ENCODE peak calls at places on chromosomes 1 and 21, in four cellular contexts. H, N, I and B are unnamed samples.

GRCh38 chr1:163897401-163898169 is 575.8 kb downstream of the NUF2 start:
- DNase-seq in H (no peak), N (no peak), I (no peak), B (peak)

GRCh38 chr21:37796011-37796410 is 120.2 kb downstream of the KCNJ6 start:
- DNase-seq in H (no peak), N (no peak), I (no peak), B (no peak)

GRCh38 chr1:6630027-6630426 is 5.4 kb downstream of the THAP3 start:
- DNase-seq in H (no peak), N (no peak), I (no peak), B (no peak)

GRCh38 chr1:115069626-115070308 is 19.5 kb downstream of the TSPAN2 start:
- DNase-seq in H (no peak), N (no peak), I (no peak), B (no peak)

GRCh38 chr1:243396876-243397275 is 141.0 kb downstream of the SDCCAG8 start:
- DNase-seq in H (no peak), N (no peak), I (no peak), B (no peak)

GRCh38 chr1:54376085-54377039 is 29.8 kb downstream of the SSBP3 start:
- DNase-seq in H (peak), N (peak), I (peak), B (no peak)

GRCh38 chr1:55981015-55981635 is 598.2 kb downstream of the PLPP3 start:
- DNase-seq in H (no peak), N (no peak), I (no peak), B (no peak)

GRCh38 chr1:228853191-228853590 is 117.9 kb downstream of the RHOU start:
- DNase-seq in H (no peak), N (no peak), I (no peak), B (no peak)

GRCh38 chr1:109579044-109579443 is 30.6 kb downstream of the GNAI3 start:
- DNase-seq in H (no peak), N (no peak), I (no peak), B (no peak)

GRCh38 chr1:160308451-160309182 is 23.7 kb upstream of the PEX19 start:
- DNase-seq in H (no peak), N (no peak), I (no peak), B (no peak)

GRCh38 chr1:100799548-100799947 is 80.0 kb downstream of the VCAM1 start:
- DNase-seq in H (no peak), N (no peak), I (no peak), B (no peak)

GRCh38 chr1:165755393-165756010 is 13.2 kb downstream of the TMCO1 start:
- DNase-seq in H (no peak), N (no peak), I (no peak), B (no peak)

GRCh38 chr1:115266729-115267421 is 71.2 kb downstream of the NGF start:
- DNase-seq in H (no peak), N (no peak), I (no peak), B (no peak)

GRCh38 chr1:232166942-232167341 is 463.0 kb downstream of the SIPA1L2 start:
- DNase-seq in H (no peak), N (no peak), I (no peak), B (no peak)

GRCh38 chr1:233635765-233636502 is 22.0 kb downstream of the KCNK1 start:
- DNase-seq in H (peak), N (no peak), I (no peak), B (no peak)

GRCh38 chr1:227938911-227939790 is 8.6 kb downstream of the WNT9A start:
- DNase-seq in H (no peak), N (no peak), I (no peak), B (no peak)

GRCh38 chr1:38071530-38072266 is 25.1 kb upstream of the POU3F1 start:
- DNase-seq in H (peak), N (peak), I (no peak), B (peak)

GRCh38 chr1:21537932-21538630 is 28.9 kb downstream of the ALPL start:
- DNase-seq in H (no peak), N (peak), I (no peak), B (no peak)

GRCh38 chr1:41109316-41110263 is 88.1 kb upstream of the SLFNL1 start:
- DNase-seq in H (peak), N (peak), I (no peak), B (peak)

GRCh38 chr1:40665335-40666171 is at the start of gene RIMS3:
- DNase-seq in H (peak), N (peak), I (peak), B (peak)

GRCh38 chr1:67677925-67678324 is 7.1 kb upstream of the GADD45A start:
- DNase-seq in H (no peak), N (no peak), I (no peak), B (no peak)

DNA sequence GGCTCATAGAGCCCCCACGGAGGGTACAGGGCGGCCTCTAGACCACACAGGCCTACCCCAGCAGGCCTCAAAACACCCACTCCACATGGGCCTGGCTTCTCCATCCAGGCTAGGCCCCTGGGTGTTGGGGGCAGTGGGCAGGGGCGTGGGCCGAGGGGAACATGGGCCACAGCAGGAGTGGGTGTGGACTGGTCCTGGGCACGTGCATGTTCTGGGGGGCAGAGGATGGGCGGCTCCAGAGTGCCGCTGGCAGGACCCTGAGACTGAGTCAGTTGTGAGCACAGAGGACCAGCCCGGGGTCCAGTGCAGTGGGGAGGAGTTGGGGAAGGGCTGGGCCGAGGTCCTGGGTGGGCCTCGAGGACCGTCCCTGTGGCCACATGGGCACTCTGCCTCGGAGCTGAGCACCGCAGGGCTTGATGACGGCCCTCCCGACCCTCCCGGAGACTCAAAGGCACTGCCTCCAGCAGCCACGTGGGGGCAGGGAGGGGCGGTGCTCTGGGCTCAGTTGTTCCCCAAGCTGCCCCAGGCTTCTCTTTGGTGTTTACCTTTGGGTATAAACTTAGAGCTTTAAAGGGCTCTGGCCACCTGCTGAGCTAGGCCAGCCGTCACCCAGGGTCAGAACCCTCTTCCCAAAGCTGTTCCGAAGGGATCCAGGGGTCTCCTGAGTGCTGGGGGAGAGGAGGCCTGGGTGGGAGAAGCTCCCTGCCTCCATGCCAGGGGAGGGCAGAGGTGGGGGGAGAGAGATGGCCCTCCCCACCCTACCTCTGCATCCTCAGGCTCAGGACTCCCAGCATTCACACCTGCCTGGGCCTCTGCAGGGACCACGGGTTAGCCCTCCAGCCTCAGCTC is 79.9 kb downstream of the MORN1 start:
- DNase-seq in H (peak), N (peak), I (no peak), B (peak)
- TF ChIP-seq POLR2AphosphoS2 in H (no peak), N (no peak), I (no peak), B (no peak)

GRCh38 chr21:17440955-17441354 is 71.9 kb upstream of the CXADR start:
- DNase-seq in H (no peak), N (no peak), I (no peak), B (no peak)
- TF ChIP-seq POLR2AphosphoS2 in H (no peak), N (no peak), I (no peak), B (no peak)

GRCh38 chr1:157181258-157181657 is 43.1 kb upstream of the ETV3 start:
- DNase-seq in H (no peak), N (no peak), I (no peak), B (no peak)
- TF ChIP-seq POLR2AphosphoS2 in H (no peak), N (no peak), I (no peak), B (no peak)

DNA sequence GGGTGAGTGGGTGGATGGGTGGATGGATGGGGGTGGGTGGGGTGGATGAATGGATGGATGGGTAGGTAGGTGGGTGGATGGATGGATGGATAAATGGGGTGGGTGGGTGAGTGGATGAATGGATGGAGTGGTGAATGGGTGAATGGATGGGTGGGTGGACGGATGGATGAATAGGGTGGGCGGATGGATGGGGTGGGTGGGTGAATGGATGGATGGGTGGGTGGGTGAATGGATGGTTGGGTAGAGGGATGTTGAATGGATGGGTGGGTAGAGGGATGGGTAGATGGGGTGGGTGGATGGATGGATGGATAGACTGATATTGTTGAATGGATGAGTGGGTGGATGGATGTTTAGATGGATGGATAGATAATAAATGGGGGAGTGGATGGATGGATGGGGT is 26.9 kb upstream of the CCDC27 start:
- DNase-seq in H (no peak), N (no peak), I (no peak), B (no peak)
- TF ChIP-seq POLR2AphosphoS2 in H (no peak), N (no peak), I (no peak), B (no peak)

GRCh38 chr1:30773722-30774121 is 16.1 kb upstream of the LAPTM5 start:
- DNase-seq in H (no peak), N (no peak), I (no peak), B (no peak)

GRCh38 chr1:30776097-30777059 is 18.8 kb upstream of the LAPTM5 start:
- DNase-seq in H (no peak), N (no peak), I (no peak), B (no peak)

GRCh38 chr1:30774550-30775432 is 17.2 kb upstream of the LAPTM5 start:
- DNase-seq in H (no peak), N (no peak), I (no peak), B (no peak)

GRCh38 chr1:30777060-30777905 is 19.7 kb upstream of the LAPTM5 start:
- DNase-seq in H (no peak), N (no peak), I (no peak), B (no peak)

GRCh38 chr1:30775433-30775975 is 17.9 kb upstream of the LAPTM5 start:
- DNase-seq in H (no peak), N (no peak), I (no peak), B (no peak)
- TF ChIP-seq POLR2AphosphoS2 in H (no peak), N (no peak), I (no peak), B (no peak)

GRCh38 chr1:211358685-211359084 is 32.1 kb downstream of the TRAF5 start:
- DNase-seq in H (no peak), N (no peak), I (no peak), B (no peak)

GRCh38 chr1:211353562-211354212 is 27.1 kb downstream of the TRAF5 start:
- DNase-seq in H (no peak), N (no peak), I (no peak), B (no peak)

GRCh38 chr1:211355873-211356272 is 29.2 kb downstream of the TRAF5 start:
- DNase-seq in H (no peak), N (peak), I (no peak), B (no peak)

GRCh38 chr1:211359876-211360275 is 33.2 kb downstream of the TRAF5 start:
- DNase-seq in H (no peak), N (no peak), I (no peak), B (no peak)

DNA sequence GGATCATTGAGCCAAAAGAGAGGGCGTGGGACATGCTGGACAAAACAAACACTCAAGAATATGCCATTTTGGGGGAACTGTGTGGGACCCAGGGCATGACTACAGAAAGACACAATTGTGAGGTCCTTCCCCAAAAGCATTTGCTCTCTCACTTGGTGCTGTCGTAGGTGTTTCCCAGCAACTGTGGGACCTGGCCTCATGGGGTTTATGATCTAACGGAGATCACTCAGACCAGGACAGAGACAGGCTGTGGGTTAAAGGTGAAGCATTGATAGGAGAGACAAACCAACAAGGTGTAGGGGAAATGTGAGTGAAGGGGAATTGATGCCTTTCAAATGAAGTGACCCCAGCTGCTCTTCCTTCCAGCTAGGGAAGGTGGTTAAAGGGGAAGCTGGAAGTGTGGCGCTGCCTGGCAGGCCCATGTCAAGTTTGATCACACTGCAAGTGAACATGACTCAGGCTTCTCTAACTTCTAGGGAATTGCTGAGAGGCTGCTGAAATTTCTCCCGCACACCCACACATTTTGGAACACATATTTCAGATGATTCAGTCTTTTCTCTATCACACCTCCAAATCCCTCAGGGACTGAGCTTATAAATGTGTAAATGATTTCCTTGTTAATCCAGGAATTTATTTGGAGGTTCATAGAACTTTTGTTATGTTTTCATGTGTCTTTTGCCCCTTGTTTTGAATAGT is 30.2 kb downstream of the TRAF5 start:
- DNase-seq in H (no peak), N (no peak), I (no peak), B (no peak)
- TF ChIP-seq POLR2AphosphoS2 in H (no peak), N (no peak), I (no peak), B (no peak)

GRCh38 chr1:8063298-8064068 is 37.4 kb upstream of the ERRFI1 start:
- DNase-seq in H (no peak), N (no peak), I (no peak), B (no peak)

GRCh38 chr1:8062861-8063260 is 36.8 kb upstream of the ERRFI1 start:
- DNase-seq in H (no peak), N (no peak), I (no peak), B (no peak)

GRCh38 chr1:8061673-8062386 is 35.7 kb upstream of the ERRFI1 start:
- DNase-seq in H (no peak), N (no peak), I (no peak), B (no peak)

GRCh38 chr1:8059161-8059622 is 33.1 kb upstream of the ERRFI1 start:
- DNase-seq in H (no peak), N (no peak), I (no peak), B (no peak)

DNA sequence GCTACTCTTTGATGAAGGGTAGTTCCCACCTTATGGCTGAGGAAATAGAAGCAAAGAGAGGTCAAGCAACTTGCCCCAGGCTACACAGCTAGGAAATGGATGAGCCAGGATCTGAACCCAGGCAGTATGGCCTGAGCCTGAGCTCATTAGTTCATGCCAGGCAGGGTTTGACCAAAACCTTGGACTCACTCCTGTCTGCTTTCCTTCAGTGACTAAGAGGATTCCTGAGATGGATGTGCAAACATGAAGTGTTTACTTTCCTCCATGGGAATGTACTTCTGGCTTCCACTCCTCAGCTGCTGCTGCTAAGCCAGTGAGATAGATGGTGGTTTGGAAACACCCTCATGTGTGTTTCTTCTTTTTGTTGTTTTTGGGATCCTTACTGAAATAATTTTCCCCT is 35.1 kb upstream of the ERRFI1 start:
- DNase-seq in H (no peak), N (peak), I (no peak), B (peak)
- TF ChIP-seq POLR2AphosphoS2 in H (no peak), N (no peak), I (no peak), B (no peak)

GRCh38 chr1:112563341-112563740 is 54.6 kb downstream of the WNT2B start:
- DNase-seq in H (no peak), N (no peak), I (no peak), B (no peak)

GRCh38 chr1:112557385-112557784 is 48.6 kb downstream of the WNT2B start:
- DNase-seq in H (no peak), N (no peak), I (peak), B (peak)

DNA sequence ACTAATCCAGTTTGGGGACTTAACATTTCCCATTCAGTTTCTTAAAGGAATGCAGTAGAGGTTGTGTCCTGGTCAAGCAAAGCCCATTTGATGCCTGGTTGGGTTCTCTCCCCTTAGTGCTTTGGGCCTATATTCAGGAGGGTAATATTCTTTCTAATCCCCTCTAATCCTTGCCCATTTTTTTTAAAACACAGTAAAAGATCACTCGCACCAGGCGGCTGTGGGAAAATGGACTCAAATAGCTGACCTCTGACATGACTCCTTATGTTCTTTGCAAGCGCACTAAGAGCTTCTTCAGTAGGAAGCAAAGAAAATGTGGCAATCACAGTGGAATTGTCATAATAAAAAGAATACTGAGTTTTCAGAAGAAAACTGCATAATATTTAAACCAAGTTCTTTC is 49.9 kb downstream of the WNT2B start:
- DNase-seq in H (no peak), N (no peak), I (no peak), B (no peak)
- TF ChIP-seq POLR2AphosphoS2 in H (no peak), N (no peak), I (no peak), B (no peak)